ENCODE peak calls at places on chromosomes 5 and 9, in ten cellular contexts. R is transverse colon, Q is A549, G is sigmoid colon, Y is psoas muscle, N is AG04450, W is H9, T is SK-N-SH, P is neural progenitor cell, B is uterus. K is an unnamed sample. For H3K9me3, the result is how much of the 10 kb centered on the place peaks cover.

GRCh38 chr5:33440482-33441240 is at the start of gene TARS1:
- DNase-seq in P (peak), W (peak), R (peak), Y (peak), T (peak), B (peak), Q (peak), N (peak), G (peak), K (peak)

GRCh38 chr9:38141751-38142150 is 72.7 kb upstream of the SHB start:
- DNase-seq in R (no peak), T (no peak), G (no peak), P (no peak), B (no peak), N (peak), Y (no peak), W (no peak), Q (peak), K (no peak)

GRCh38 chr5:137309290-137309689 is 189.8 kb downstream of the SPOCK1 start:
- DNase-seq in N (no peak), Q (no peak), B (no peak), P (no peak), W (no peak), G (no peak), R (no peak), T (no peak), Y (no peak), K (no peak)

GRCh38 chr5:88659529-88660325 is 223.3 kb downstream of the MEF2C start:
- DNase-seq in N (no peak), W (peak), G (no peak), P (peak), R (no peak), B (no peak), Y (no peak), Q (no peak), T (no peak), K (no peak)

GRCh38 chr9:75186767-75187380 is 98.6 kb downstream of the OSTF1 start:
- DNase-seq in R (no peak), Y (no peak), N (no peak), T (peak), Q (peak), G (no peak), W (no peak), B (no peak), P (no peak), K (no peak)

GRCh38 chr5:111394580-111394979 is 117.8 kb downstream of the STARD4 start:
- DNase-seq in P (no peak), G (no peak), N (peak), R (no peak), Q (no peak), B (no peak), W (no peak), Y (no peak), T (no peak), K (no peak)

GRCh38 chr9:119898316-119898715 is 529.1 kb upstream of the BRINP1 start:
- DNase-seq in Q (no peak), G (no peak), R (no peak), P (no peak), B (no peak), W (no peak), T (no peak), N (no peak), Y (no peak), K (no peak)

GRCh38 chr9:128150594-128151342 is 1.5 kb downstream of the LCN2 start:
- DNase-seq in T (peak), W (peak), N (no peak), G (no peak), R (peak), Q (peak), B (no peak), Y (no peak), P (peak), K (peak)

GRCh38 chr5:158390556-158390955 is 531.6 kb upstream of the CLINT1 start:
- DNase-seq in B (no peak), R (no peak), P (no peak), W (no peak), Y (no peak), Q (no peak), T (no peak), G (no peak), N (no peak), K (no peak)

GRCh38 chr5:134458234-134458633 is 46.6 kb upstream of the CDKN2AIPNL start:
- DNase-seq in W (no peak), B (peak), G (peak), Y (peak), Q (no peak), P (no peak), N (no peak), R (no peak), T (no peak), K (peak)

GRCh38 chr5:93423333-93423714 is 157.7 kb downstream of the NR2F1-AS1 start:
- DNase-seq in P (no peak), B (no peak), T (no peak), G (no peak), R (no peak), W (no peak), Q (no peak), Y (no peak), N (no peak), K (no peak)

GRCh38 chr5:120535900-120536299 is 71.8 kb downstream of the PRR16 start:
- DNase-seq in Y (no peak), W (no peak), G (no peak), B (no peak), T (no peak), R (no peak), N (no peak), P (no peak), Q (no peak), K (no peak)

DNA sequence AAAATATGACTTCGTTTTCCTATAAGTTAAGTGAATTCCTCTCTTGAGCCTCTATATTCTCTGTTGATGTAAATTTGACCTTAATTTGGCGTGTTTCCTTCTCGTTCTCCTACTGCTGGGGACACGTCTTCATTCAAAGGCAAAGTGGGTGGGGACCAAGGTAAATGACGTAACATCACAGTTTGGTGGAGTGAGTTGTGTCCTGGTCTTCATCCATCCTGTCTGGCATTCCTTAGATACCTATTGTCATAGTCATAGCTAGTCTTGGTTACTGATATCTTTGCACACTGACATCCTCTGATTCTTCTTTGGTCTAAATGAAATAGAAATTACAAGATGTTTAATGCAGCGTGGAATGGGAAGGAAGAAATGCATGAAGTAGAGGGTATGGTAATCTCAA is 108.5 kb downstream of the NNT start:
- DNase-seq in N (no peak), P (no peak), Q (peak), T (no peak), G (no peak), B (no peak), Y (no peak), R (no peak), W (no peak), K (no peak)
- H3K9me3 ChIP-seq in N (under half), P (under half), Q (under half), T (under half), G (under half), B (under half), Y (under half), R (under half), W (under half), K (under half)

DNA sequence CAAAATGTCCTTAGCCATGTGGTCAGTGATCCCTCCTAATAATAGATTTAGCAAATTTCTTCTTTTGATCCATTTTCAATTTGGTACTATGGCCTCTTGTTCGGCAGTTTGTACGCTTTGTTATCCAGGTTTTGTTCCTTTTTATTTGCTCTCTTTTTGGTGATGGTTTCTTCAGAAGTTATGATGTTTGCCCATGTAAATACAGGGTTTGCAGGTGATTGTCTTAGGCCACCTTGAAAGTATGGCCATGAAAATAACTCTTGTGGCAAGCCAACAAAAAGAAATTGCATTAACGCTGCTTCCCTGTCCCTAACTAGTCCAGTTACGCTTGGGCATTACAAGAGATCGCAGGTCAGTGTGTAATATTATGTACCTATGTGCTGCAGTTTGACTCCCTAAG is 8.6 kb downstream of the GPR151 start:
- DNase-seq in W (no peak), N (no peak), P (no peak), G (no peak), Q (no peak), Y (no peak), T (no peak), B (no peak), R (no peak), K (no peak)
- H3K9me3 ChIP-seq in W (under half), N (under half), P (under half), G (under half), Q (under half), Y (under half), T (under half), B (under half), R (under half), K (under half)

GRCh38 chr5:964821-965220 is 43.8 kb upstream of the NKD2 start:
- DNase-seq in R (no peak), T (no peak), Q (no peak), W (no peak), N (no peak), P (no peak), G (no peak), B (no peak), Y (no peak), K (no peak)
- H3K9me3 ChIP-seq in R (under half), T (under half), Q (under half), W (under half), N (under half), P (under half), G (under half), B (under half), Y (under half), K (under half)

DNA sequence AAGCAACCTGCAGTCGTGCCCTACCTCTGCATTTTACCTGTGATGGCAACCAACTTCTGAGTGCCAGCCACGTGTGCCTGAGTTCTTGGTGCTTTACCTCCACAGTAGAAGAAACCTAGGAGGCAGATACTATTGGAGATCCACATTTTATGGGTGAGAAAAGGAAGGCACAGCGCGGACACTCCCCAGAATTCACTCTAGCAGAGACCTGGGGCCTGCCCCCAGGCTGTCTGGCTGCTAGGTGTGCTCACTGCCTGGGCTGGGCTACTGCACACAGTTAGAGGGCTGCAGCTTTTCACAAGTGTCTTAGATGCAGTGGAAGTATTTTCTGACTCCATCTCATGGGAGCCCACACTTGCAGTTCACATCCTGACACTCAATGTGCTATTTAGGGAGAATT is 598.8 kb upstream of the ADAMTS16 start:
- DNase-seq in N (no peak), B (no peak), Y (no peak), R (no peak), G (no peak), Q (no peak), P (no peak), W (no peak), T (no peak), K (no peak)
- H3K9me3 ChIP-seq in N (half or more), B (under half), Y (under half), R (under half), G (under half), Q (under half), P (under half), W (under half), T (under half), K (under half)

K was measured in lower lobe of right lung.